ENCODE peak calls at places on chromosome 12, in four cellular contexts. T, E, Z and Q are unnamed samples.

GRCh38 chr12:66280573-66280972 is 21.7 kb upstream of the HELB start:
- DNase-seq in T (no peak), E (no peak), Z (no peak), Q (no peak)

GRCh38 chr12:40286583-40286982 is 61.8 kb downstream of the LRRK2 start:
- DNase-seq in T (no peak), E (no peak), Z (no peak), Q (no peak)

GRCh38 chr12:54009171-54010052 is 627 bp downstream of the HOXC8 start:
- DNase-seq in T (no peak), E (no peak), Z (no peak), Q (no peak)

GRCh38 chr12:21980544-21980943 is 39.3 kb upstream of the ABCC9 start:
- DNase-seq in T (no peak), E (no peak), Z (no peak), Q (no peak)

GRCh38 chr12:129203456-129203855 is 350.2 kb downstream of the GLT1D1 start:
- DNase-seq in T (no peak), E (no peak), Z (no peak), Q (no peak)

GRCh38 chr12:103334447-103334846 is 161.3 kb downstream of the C12orf42 start:
- DNase-seq in T (no peak), E (no peak), Z (no peak), Q (no peak)

GRCh38 chr12:10143205-10143604 is 13.2 kb upstream of the CLEC7A start:
- DNase-seq in T (no peak), E (no peak), Z (no peak), Q (no peak)

GRCh38 chr12:48296586-48297396 is 53.9 kb downstream of the ZNF641 start:
- DNase-seq in T (no peak), E (peak), Z (peak), Q (no peak)

GRCh38 chr12:106994579-106995220 is 7.8 kb upstream of the MTERF2 start:
- DNase-seq in T (no peak), E (no peak), Z (no peak), Q (no peak)

GRCh38 chr12:86948851-86949250 is 692.7 kb upstream of the MGAT4C start:
- DNase-seq in T (no peak), E (no peak), Z (no peak), Q (no peak)

GRCh38 chr12:56719056-56719455 is 6.0 kb downstream of the NACA start:
- DNase-seq in T (no peak), E (no peak), Z (no peak), Q (no peak)

GRCh38 chr12:53964315-53964713 is 8.6 kb upstream of the HOXC11 start:
- DNase-seq in T (no peak), E (no peak), Z (no peak), Q (no peak)

GRCh38 chr12:40792792-40793386 is 100.7 kb downstream of the CNTN1 start:
- DNase-seq in T (no peak), E (no peak), Z (no peak), Q (no peak)

GRCh38 chr12:115774148-115774905 is 503.2 kb downstream of the MED13L start:
- DNase-seq in T (no peak), E (no peak), Z (no peak), Q (no peak)

GRCh38 chr12:40020261-40020691 is 85.6 kb downstream of the SLC2A13 start:
- DNase-seq in T (no peak), E (no peak), Z (no peak), Q (no peak)

GRCh38 chr12:7695159-7695930 is at the start of gene GDF3:
- DNase-seq in T (no peak), E (no peak), Z (no peak), Q (no peak)

DNA sequence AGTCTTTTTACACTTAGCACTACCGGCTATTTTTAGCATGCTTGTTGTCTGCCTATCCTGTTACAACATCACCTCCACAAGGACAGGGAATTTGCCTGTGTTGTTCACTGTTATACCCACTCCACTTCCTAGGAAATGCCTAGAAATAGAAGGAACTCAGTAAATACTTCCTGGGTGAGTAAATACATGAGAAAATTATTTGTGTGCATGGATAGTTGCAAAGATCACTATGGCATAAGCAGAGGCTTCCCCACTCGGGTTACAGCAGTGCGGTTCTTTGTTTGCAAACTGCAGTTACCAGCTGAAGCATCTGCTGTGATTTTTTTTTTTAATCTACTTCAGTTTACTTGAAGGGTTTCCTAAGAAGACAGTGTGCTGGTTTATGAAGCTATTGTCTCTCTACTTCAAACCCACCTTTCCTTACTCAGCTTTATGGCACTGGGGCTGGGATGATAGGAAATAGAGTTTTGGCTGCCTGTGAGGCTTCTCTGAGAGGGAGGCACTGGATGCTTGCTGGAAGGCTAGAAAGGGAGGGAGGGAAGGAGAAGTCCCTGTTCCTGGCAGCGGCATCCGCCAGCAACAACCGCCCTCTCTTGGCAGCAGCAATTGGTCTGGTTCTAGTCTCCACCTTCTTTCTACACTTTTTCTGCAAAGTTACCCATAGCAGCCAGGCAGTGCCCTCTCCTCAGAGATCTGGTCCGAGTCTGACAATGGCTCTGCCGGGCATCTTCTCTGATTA is 29.1 kb downstream of the PDE6H start:
- DNase-seq in T (peak), E (peak), Z (no peak), Q (no peak)
- TF ChIP-seq ZNF274 in T (no peak), E (no peak), Z (no peak), Q (no peak)

DNA sequence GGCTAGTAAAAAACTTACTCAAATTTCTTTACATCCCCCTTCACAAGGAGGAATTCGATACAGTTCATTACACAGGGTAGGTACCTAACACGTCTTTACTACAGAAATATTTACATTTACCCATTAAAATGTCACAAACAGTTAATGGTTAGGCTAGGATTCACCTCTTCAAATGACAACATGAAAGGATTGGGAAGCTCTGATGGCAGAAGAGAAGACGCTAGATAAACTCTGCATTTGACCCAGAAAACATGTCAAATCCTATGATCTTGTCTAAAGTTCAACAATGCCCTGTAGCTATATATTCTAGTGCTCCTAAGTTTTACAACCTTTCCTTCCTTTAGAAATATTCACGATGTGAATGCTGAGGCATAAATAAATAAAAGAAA is 64.8 kb downstream of the DENND5B start:
- DNase-seq in T (peak), E (no peak), Z (no peak), Q (no peak)
- TF ChIP-seq EP300 in T (no peak), E (no peak), Z (no peak), Q (no peak)

GRCh38 chr12:3172124-3173007 is 95.2 kb downstream of the TSPAN9 start:
- DNase-seq in T (no peak), E (no peak), Z (no peak), Q (no peak)

GRCh38 chr12:3175238-3175637 is 98.1 kb downstream of the TSPAN9 start:
- DNase-seq in T (no peak), E (no peak), Z (no peak), Q (no peak)

GRCh38 chr12:3173912-3174311 is 96.7 kb downstream of the TSPAN9 start:
- DNase-seq in T (no peak), E (no peak), Z (no peak), Q (no peak)

GRCh38 chr12:3171195-3171591 is 94.0 kb downstream of the TSPAN9 start:
- DNase-seq in T (peak), E (no peak), Z (no peak), Q (no peak)

DNA sequence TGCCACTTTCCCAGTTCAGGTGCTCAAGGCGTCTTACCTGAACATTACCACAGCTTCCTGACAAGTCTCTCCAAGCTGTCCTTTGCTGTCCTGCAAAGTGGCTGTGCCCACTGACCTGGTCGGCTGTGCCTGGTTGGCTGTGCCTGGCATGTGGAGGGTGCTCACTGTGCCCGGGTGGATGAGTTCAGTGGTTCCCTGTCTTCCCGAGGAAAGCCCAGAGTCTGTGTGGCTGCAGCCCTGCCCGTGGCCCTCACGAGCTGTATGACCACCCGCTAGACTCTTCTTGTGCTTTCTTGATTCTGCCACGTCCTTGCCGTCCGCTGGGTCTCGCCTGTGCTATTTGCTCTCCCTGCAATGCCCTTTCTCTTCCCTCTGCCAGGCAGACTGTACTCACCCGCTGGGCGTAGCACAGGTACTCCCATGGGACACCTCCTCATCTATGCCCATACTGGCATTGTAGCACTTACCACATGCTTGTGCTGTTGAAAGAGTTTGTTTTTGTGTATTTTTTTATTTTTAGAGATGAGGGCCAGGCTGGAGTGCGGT is 95.9 kb downstream of the TSPAN9 start:
- DNase-seq in T (no peak), E (no peak), Z (no peak), Q (no peak)
- TF ChIP-seq ZNF274 in T (no peak), E (no peak), Z (no peak), Q (no peak)

GRCh38 chr12:6539276-6540134 is 5.2 kb downstream of the GAPDH start:
- DNase-seq in T (no peak), E (no peak), Z (peak), Q (no peak)
- TF ChIP-seq EP300 in T (no peak), E (no peak), Z (no peak), Q (no peak)

GRCh38 chr12:100473716-100474150 is at the start of gene NR1H4:
- DNase-seq in T (peak), E (no peak), Z (no peak), Q (no peak)
- TF ChIP-seq ZNF274 in T (no peak), E (no peak), Z (no peak), Q (no peak)

GRCh38 chr12:69055706-69056105 is 122.7 kb upstream of the CPM start:
- DNase-seq in T (no peak), E (no peak), Z (no peak), Q (no peak)
- TF ChIP-seq EP300 in T (no peak), E (no peak), Z (no peak), Q (no peak)

DNA sequence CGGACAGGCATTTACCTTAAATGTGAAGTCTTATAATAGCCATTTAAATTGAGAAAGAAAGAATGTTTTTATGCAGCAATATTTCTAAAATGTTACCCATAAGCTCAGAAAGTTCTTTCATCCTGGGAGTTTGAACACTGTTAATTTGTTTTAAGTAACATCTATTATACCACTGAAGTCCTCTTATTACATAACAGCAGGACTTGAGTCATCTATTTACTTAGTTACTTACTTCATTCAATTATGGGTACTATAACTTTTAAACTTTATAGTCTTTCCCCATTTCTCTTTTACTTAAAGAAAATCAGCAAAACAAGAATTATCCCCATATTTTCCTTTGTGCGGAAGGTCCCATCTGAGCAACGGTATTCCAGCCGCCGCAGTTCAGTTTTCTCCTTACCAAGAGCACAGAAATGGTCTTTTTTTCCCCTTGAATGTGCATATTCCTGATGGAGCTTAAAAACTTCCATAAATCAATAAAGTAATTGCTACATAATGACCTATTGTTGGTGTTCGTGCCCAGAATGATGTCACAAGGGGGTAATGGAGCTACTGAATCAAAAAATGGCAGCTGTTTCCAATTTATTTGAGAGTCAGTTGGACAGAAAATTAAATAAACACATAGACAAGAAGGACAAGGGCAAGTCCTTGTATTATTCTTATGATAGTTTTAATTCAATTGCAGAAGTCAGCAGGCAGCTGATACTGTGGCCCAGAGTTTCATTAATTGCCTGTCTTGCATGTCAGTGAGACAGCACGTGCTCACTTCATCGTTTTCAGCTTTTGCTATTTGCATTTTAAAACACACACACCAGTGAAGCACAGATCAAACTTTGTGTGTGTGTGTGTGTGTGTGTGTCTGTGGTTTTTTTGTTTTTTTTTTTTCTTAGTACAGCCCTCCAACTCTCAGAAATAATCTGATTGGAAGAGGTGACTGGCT is 473.4 kb downstream of the ETNK1 start:
- DNase-seq in T (no peak), E (no peak), Z (no peak), Q (no peak)
- TF ChIP-seq ZNF274 in T (no peak), E (no peak), Z (no peak), Q (no peak)